ENCODE peak calls at places on chromosomes 5 and 9, in five cellular contexts. R is kidney, P is left ventricle myocardium inferior, V is spleen, U is stomach. N is an unnamed sample.

GRCh38 chr5:150607105-150607504 is 33.4 kb upstream of the SYNPO start:
- DNase-seq in P (no peak), V (no peak), U (no peak), R (no peak), N (no peak)

GRCh38 chr5:3220201-3220600 is 375.4 kb upstream of the IRX1 start:
- DNase-seq in V (no peak), R (no peak), U (peak; percentile 20), P (no peak), N (no peak)

GRCh38 chr5:57458443-57458842 is 24.2 kb downstream of the ACTBL2 start:
- DNase-seq in R (no peak), P (no peak), U (no peak), V (no peak), N (no peak)

GRCh38 chr5:126516133-126516532 is 78.9 kb downstream of the ALDH7A1 start:
- DNase-seq in V (no peak), P (no peak), R (no peak), U (no peak), N (no peak)

GRCh38 chr9:87793292-87793691 is 67.4 kb downstream of the CTSL start:
- DNase-seq in P (no peak), R (no peak), U (no peak), V (no peak), N (peak; percentile 84)

GRCh38 chr9:16515879-16516289 is 354.6 kb downstream of the BNC2 start:
- DNase-seq in V (no peak), P (no peak), U (no peak), R (no peak), N (no peak)

GRCh38 chr5:73694089-73694488 is 68.1 kb downstream of the ARHGEF28 start:
- DNase-seq in U (no peak), R (no peak), V (no peak), P (no peak), N (no peak)

GRCh38 chr9:136763649-136764035 is 676 bp downstream of the LCN15 start:
- DNase-seq in P (no peak), R (peak; percentile 73), U (no peak), V (no peak), N (no peak)

GRCh38 chr5:57445006-57445714 is 37.5 kb downstream of the ACTBL2 start:
- DNase-seq in R (no peak), U (no peak), V (no peak), P (no peak), N (no peak)

GRCh38 chr5:151093476-151093889 is 12.6 kb upstream of the TNIP1 start:
- DNase-seq in V (no peak), P (no peak), U (no peak), R (no peak), N (peak; percentile 93)

GRCh38 chr5:172361566-172362238 is 78.1 kb upstream of the UBTD2 start:
- DNase-seq in U (no peak), V (no peak), P (no peak), R (no peak), N (peak; percentile 98)

DNA sequence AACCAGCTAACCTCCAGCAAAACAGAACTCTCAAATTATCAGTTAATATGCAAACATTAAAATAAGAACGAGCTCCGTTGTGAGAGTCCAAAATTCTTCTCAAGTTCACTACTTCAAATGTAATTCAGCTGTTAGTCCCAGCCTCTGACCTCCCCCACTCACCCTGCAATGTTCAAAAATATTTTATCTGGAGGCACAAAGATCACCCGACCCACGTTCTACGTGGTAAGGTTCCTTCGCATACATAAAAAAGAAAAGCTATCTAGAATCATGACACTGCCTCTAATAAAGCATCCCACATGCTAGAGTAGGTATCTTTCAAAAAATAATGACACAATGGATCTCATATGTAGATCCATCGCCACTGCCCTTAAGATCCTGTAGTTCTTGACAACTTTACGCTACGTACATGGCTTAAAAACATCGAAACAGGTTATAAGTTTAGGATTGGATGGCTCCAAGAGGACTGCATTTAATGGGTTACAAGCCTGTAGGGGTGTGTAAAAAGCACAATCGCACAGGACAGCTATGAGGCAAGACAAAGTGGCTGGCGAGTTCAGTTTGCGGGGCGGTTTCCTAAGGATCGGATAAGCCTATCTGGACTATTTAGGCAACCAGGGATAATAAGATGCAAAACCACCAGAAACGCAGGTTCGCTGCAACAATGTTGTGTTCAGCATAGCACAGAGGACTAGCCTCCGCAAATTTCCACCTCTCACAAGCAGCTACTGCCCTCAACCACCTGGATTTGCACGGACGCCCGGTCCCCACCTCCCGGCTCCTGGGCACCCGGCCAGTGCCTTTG is 969 bp downstream of the CLK4 start:
- DNase-seq in V (no peak), R (no peak), U (no peak), P (no peak), N (no peak)
- H3K4me3 ChIP-seq in V (peak overlapping the region; percentile 80), R (peak overlapping the region; percentile 86), U (peak overlapping the region; percentile 63), P (peak overlapping the region; percentile 96), N (peak overlapping the region; percentile 84)

DNA sequence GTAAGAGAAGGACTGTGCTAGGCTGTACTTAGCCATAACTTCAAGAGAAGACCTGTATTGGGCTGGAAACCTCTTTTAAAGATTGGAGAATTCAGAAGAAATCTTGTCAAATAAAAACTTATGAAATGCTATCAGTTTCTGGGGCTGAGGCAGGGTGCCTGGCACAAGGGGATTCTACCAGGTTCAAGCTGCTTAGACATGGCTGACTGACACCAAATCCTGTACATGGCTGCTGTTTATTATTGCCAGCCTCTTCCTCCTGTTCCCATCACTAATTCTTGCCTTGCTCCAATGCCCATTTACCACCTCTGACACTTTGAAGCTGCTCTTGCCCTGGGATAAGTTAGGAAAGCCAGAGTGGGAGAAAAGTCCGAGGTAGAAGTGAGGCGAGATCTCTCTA is 66.4 kb upstream of the TNFAIP8 start:
- DNase-seq in P (no peak), R (no peak), V (no peak), U (no peak), N (no peak)
- H3K4me3 ChIP-seq in P (no peak overlapping the region), R (no peak overlapping the region), V (no peak overlapping the region), U (no peak overlapping the region), N (no peak overlapping the region)

DNA sequence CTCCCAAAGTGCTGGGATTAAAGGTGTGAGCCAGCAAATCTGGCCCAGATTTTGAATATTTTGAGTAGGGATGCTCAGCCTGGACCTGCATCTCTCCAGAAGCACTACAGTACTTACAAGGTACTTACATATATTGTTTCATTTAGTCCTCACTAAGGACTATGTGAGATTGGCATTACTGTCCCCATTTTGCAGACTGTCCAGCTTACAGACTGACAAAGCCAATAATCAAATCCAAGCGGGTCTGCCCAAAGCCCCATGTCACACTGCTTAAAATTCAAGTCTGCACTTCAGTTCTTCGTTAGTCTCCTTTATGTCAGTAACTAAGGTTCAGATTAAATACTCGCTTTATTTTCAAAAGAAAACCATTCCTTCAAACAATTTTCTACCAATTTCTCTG is 7.1 kb downstream of the MAPKAP1 start:
- DNase-seq in V (no peak), R (no peak), P (no peak), U (no peak), N (no peak)
- H3K4me3 ChIP-seq in V (no peak overlapping the region), R (no peak overlapping the region), P (no peak overlapping the region), U (no peak overlapping the region), N (no peak overlapping the region)

GRCh38 chr9:72937545-72937944 is 15.3 kb downstream of the ALDH1A1 start:
- DNase-seq in V (no peak), U (no peak), P (no peak), R (no peak), N (no peak)
- H3K4me3 ChIP-seq in V (no peak overlapping the region), U (no peak overlapping the region), P (no peak overlapping the region), R (no peak overlapping the region), N (no peak overlapping the region)

DNA sequence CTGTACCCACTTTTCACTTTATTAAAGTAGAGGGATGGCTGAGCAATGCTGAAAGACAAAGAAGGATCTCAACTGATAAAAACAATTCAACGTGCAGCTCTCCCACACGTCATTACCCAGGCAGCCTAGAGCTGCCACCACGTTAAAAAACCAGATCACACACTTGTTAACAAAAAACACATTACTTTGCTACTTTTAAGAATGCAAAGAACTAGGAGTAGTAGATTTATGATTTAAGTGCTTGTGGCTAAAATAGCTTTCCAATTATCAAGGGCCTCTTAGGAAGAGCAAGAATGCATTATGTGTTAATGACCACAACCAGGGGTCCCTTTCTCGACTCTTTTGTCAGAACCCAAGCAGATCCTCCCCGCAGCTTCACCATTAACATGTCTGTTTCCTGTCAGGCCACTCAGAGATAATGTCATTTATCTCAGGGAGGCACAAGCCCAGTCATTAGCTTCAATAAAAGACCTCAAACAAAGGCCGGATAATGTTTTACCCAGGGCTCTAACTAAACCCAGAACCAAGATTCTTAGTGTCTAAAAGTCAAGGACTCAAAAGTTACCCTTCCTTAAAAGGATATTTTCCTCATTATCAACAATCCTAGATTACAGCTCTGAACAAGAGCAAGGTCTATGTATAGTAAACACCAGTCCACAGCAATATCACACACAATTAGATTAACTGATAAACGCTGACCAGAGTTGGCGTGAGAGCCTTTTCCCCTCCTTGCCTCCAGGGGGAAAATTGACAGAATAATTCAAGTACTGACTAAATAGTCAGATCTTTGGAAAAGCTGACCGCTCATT is 7.5 kb downstream of the ZNF608 start:
- DNase-seq in R (no peak), V (no peak), U (no peak), P (no peak), N (no peak)
- H3K4me3 ChIP-seq in R (no peak overlapping the region), V (no peak overlapping the region), U (no peak overlapping the region), P (no peak overlapping the region), N (no peak overlapping the region)

DNA sequence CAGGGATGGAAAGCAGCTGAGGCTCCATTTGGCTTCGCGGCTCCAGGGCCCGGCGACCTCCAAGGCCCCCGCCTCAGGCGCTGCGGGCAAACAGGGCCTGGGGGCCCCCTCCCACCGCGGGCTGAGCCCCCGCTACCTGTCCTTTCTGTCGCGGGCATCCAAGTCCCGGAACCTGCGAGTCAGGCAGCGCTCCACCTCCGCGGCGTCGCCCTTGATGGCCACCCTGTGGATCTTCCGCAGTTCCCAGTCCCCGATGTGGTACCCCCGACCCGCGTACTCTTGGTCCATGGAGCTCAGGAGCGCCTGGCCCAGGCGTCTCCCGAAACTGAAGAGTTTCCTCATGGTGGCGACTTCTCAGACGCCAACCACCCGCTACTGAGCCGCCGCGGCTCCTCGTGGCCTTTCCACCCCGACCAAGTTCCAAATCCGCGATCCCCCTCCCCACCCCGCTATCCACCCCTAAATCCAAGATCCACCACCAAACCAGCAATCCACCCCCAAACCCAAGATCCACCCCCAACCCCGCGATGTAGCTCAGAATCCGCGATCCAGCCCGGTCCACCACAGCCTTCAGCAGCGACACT is 86.5 kb upstream of the CCDC180 start:
- DNase-seq in R (no peak), U (no peak), V (no peak), P (no peak), N (no peak)
- H3K4me3 ChIP-seq in R (peak overlapping the region; percentile 49), U (peak overlapping the region; percentile 34), V (no peak overlapping the region), P (peak overlapping the region; percentile 64), N (peak overlapping the region; percentile 34)

GRCh38 chr5:134131165-134131564 is 16.7 kb downstream of the TCF7 start:
- DNase-seq in R (peak; percentile 4), U (no peak), P (no peak), V (peak; percentile 44), N (no peak)
- H3K4me3 ChIP-seq in R (no peak overlapping the region), U (no peak overlapping the region), P (no peak overlapping the region), V (no peak overlapping the region), N (no peak overlapping the region)

DNA sequence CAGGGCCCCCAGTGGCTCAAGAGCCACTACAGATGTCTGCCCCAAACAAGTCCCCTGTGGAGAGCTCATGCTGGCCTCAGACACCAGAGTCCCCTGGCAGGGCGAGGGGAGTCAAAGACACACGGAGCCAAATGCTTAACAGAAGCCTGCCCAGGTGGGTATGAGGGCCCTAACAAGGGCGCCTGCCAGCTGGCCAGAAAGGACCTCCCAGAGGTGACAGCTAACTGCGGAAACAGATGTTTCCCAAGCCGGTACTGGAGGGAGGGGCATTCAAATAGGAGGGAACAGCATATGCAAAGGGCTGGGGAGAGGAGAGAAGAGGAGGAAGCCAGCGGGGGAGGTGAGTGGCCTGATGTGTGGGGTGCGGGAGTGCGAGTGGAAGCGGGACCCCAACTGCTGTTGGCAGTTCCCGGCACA is 933 bp downstream of the MXD3 start:
- DNase-seq in V (peak; percentile 88), U (no peak), R (peak; percentile 61), P (no peak), N (no peak)
- H3K4me3 ChIP-seq in V (no peak overlapping the region), U (no peak overlapping the region), R (no peak overlapping the region), P (peak overlapping the region; percentile 70), N (peak overlapping the region; percentile 70)

N was measured in skeletal muscle cell.